ENCODE peak calls at places on chromosome 6, in six cellular contexts. One of them, this sample, is unnamed.

GRCh38 chr6:24991748-24992467 is 56.1 kb upstream of the RIPOR2 start:
- DNase-seq in kidney: no peak
- DNase-seq in lower leg skin: no peak
- DNase-seq in Calu3: peak; percentile 84
- DNase-seq in activated gamma-delta T cell treated with Interleukin-2 at 50 U/mL for 16 hours: peak; percentile 76
- DNase-seq in esophagus squamous epithelium: no peak
- DNase-seq in this sample: no peak

GRCh38 chr6:31660224-31660997 is at the start of gene C6orf47:
- DNase-seq in kidney: peak; percentile 96
- DNase-seq in lower leg skin: peak; percentile 74
- DNase-seq in Calu3: peak; percentile 96
- DNase-seq in activated gamma-delta T cell treated with Interleukin-2 at 50 U/mL for 16 hours: peak; percentile 74
- DNase-seq in esophagus squamous epithelium: no peak
- DNase-seq in this sample: peak; percentile 88

GRCh38 chr6:17042422-17043147 is 59.3 kb upstream of the STMND1 start:
- DNase-seq in kidney: no peak
- DNase-seq in lower leg skin: no peak
- DNase-seq in Calu3: peak; percentile 65
- DNase-seq in activated gamma-delta T cell treated with Interleukin-2 at 50 U/mL for 16 hours: no peak
- DNase-seq in esophagus squamous epithelium: no peak
- DNase-seq in this sample: no peak

GRCh38 chr6:105087571-105088211 is 92.1 kb downstream of the POPDC3 start:
- DNase-seq in kidney: no peak
- DNase-seq in lower leg skin: no peak
- DNase-seq in Calu3: peak; percentile 42
- DNase-seq in activated gamma-delta T cell treated with Interleukin-2 at 50 U/mL for 16 hours: peak; percentile 18
- DNase-seq in esophagus squamous epithelium: no peak
- DNase-seq in this sample: no peak

GRCh38 chr6:1916334-1916985 is 306.7 kb downstream of the FOXC1 start:
- DNase-seq in kidney: no peak
- DNase-seq in lower leg skin: no peak
- DNase-seq in Calu3: peak; percentile 14
- DNase-seq in activated gamma-delta T cell treated with Interleukin-2 at 50 U/mL for 16 hours: no peak
- DNase-seq in esophagus squamous epithelium: no peak
- DNase-seq in this sample: no peak

GRCh38 chr6:72464246-72464645 is 157.6 kb upstream of the KCNQ5 start:
- DNase-seq in kidney: no peak
- DNase-seq in lower leg skin: no peak
- DNase-seq in Calu3: no peak
- DNase-seq in activated gamma-delta T cell treated with Interleukin-2 at 50 U/mL for 16 hours: no peak
- DNase-seq in esophagus squamous epithelium: no peak
- DNase-seq in this sample: no peak

GRCh38 chr6:56279346-56280080 is 32.1 kb upstream of the COL21A1 start:
- DNase-seq in kidney: no peak
- DNase-seq in lower leg skin: no peak
- DNase-seq in Calu3: peak; percentile 47
- DNase-seq in activated gamma-delta T cell treated with Interleukin-2 at 50 U/mL for 16 hours: no peak
- DNase-seq in esophagus squamous epithelium: no peak
- DNase-seq in this sample: no peak

GRCh38 chr6:35489995-35490791 is 6.7 kb downstream of the TEAD3 start:
- DNase-seq in kidney: peak; percentile 95
- DNase-seq in lower leg skin: no peak
- DNase-seq in Calu3: no peak
- DNase-seq in activated gamma-delta T cell treated with Interleukin-2 at 50 U/mL for 16 hours: no peak
- DNase-seq in esophagus squamous epithelium: no peak
- DNase-seq in this sample: peak; percentile 92

GRCh38 chr6:45075246-45075645 is 252.9 kb upstream of the RUNX2 start:
- DNase-seq in kidney: no peak
- DNase-seq in lower leg skin: no peak
- DNase-seq in Calu3: no peak
- DNase-seq in activated gamma-delta T cell treated with Interleukin-2 at 50 U/mL for 16 hours: no peak
- DNase-seq in esophagus squamous epithelium: no peak
- DNase-seq in this sample: no peak

GRCh38 chr6:98838027-98838426 is 3.7 kb downstream of the POU3F2 start:
- DNase-seq in kidney: no peak
- DNase-seq in lower leg skin: no peak
- DNase-seq in Calu3: no peak
- DNase-seq in activated gamma-delta T cell treated with Interleukin-2 at 50 U/mL for 16 hours: no peak
- DNase-seq in esophagus squamous epithelium: no peak
- DNase-seq in this sample: no peak

GRCh38 chr6:47414517-47415167 is 62.9 kb upstream of the CD2AP start:
- DNase-seq in kidney: no peak
- DNase-seq in lower leg skin: no peak
- DNase-seq in Calu3: no peak
- DNase-seq in activated gamma-delta T cell treated with Interleukin-2 at 50 U/mL for 16 hours: no peak
- DNase-seq in esophagus squamous epithelium: no peak
- DNase-seq in this sample: no peak

GRCh38 chr6:148497256-148497655 is 154.6 kb downstream of the SASH1 start:
- DNase-seq in kidney: no peak
- DNase-seq in lower leg skin: peak; percentile 21
- DNase-seq in Calu3: no peak
- DNase-seq in activated gamma-delta T cell treated with Interleukin-2 at 50 U/mL for 16 hours: no peak
- DNase-seq in esophagus squamous epithelium: no peak
- DNase-seq in this sample: no peak

GRCh38 chr6:135992739-135993138 is 141.2 kb downstream of the PDE7B start:
- DNase-seq in kidney: no peak
- DNase-seq in lower leg skin: no peak
- DNase-seq in Calu3: no peak
- DNase-seq in activated gamma-delta T cell treated with Interleukin-2 at 50 U/mL for 16 hours: no peak
- DNase-seq in esophagus squamous epithelium: no peak
- DNase-seq in this sample: no peak

GRCh38 chr6:109580519-109580918 is 97.5 kb upstream of the ZBTB24 start:
- DNase-seq in kidney: no peak
- DNase-seq in lower leg skin: no peak
- DNase-seq in Calu3: no peak
- DNase-seq in activated gamma-delta T cell treated with Interleukin-2 at 50 U/mL for 16 hours: no peak
- DNase-seq in esophagus squamous epithelium: no peak
- DNase-seq in this sample: no peak

GRCh38 chr6:37938909-37939308 is 119.4 kb downstream of the ZFAND3 start:
- DNase-seq in kidney: no peak
- DNase-seq in lower leg skin: no peak
- DNase-seq in Calu3: no peak
- DNase-seq in activated gamma-delta T cell treated with Interleukin-2 at 50 U/mL for 16 hours: no peak
- DNase-seq in esophagus squamous epithelium: no peak
- DNase-seq in this sample: no peak

GRCh38 chr6:5619249-5619648 is 357.9 kb downstream of the FARS2 start:
- DNase-seq in kidney: no peak
- DNase-seq in lower leg skin: no peak
- DNase-seq in Calu3: no peak
- DNase-seq in activated gamma-delta T cell treated with Interleukin-2 at 50 U/mL for 16 hours: peak; percentile 44
- DNase-seq in esophagus squamous epithelium: no peak
- DNase-seq in this sample: no peak

GRCh38 chr6:138410048-138410735 is 6.2 kb downstream of the HEBP2 start:
- DNase-seq in kidney: no peak
- DNase-seq in lower leg skin: no peak
- DNase-seq in Calu3: no peak
- DNase-seq in activated gamma-delta T cell treated with Interleukin-2 at 50 U/mL for 16 hours: no peak
- DNase-seq in esophagus squamous epithelium: no peak
- DNase-seq in this sample: peak; percentile 64

GRCh38 chr6:131858765-131859490 is 51.1 kb downstream of the ENPP1 start:
- DNase-seq in kidney: no peak
- DNase-seq in lower leg skin: no peak
- DNase-seq in Calu3: no peak
- DNase-seq in activated gamma-delta T cell treated with Interleukin-2 at 50 U/mL for 16 hours: no peak
- DNase-seq in esophagus squamous epithelium: no peak
- DNase-seq in this sample: no peak

GRCh38 chr6:34572021-34572420 is 15.9 kb upstream of the SPDEF start:
- DNase-seq in kidney: no peak
- DNase-seq in lower leg skin: no peak
- DNase-seq in Calu3: no peak
- DNase-seq in activated gamma-delta T cell treated with Interleukin-2 at 50 U/mL for 16 hours: no peak
- DNase-seq in esophagus squamous epithelium: no peak
- DNase-seq in this sample: no peak

GRCh38 chr6:44662461-44663121 is 275.1 kb downstream of the CDC5L start:
- DNase-seq in kidney: peak; percentile 80
- DNase-seq in lower leg skin: no peak
- DNase-seq in Calu3: no peak
- DNase-seq in activated gamma-delta T cell treated with Interleukin-2 at 50 U/mL for 16 hours: no peak
- DNase-seq in esophagus squamous epithelium: no peak
- DNase-seq in this sample: no peak

GRCh38 chr6:169269180-169270076 is 15.8 kb upstream of the THBS2 start:
- DNase-seq in kidney: no peak
- DNase-seq in lower leg skin: peak; percentile 81
- DNase-seq in Calu3: no peak
- DNase-seq in activated gamma-delta T cell treated with Interleukin-2 at 50 U/mL for 16 hours: no peak
- DNase-seq in esophagus squamous epithelium: no peak
- DNase-seq in this sample: peak; percentile 61

GRCh38 chr6:53734473-53735299 is 60.1 kb upstream of the LRRC1 start:
- DNase-seq in kidney: no peak
- DNase-seq in lower leg skin: no peak
- DNase-seq in Calu3: peak; percentile 79
- DNase-seq in activated gamma-delta T cell treated with Interleukin-2 at 50 U/mL for 16 hours: peak; percentile 7
- DNase-seq in esophagus squamous epithelium: no peak
- DNase-seq in this sample: no peak

This sample was measured in ovary.